ENCODE peak calls at places on chromosomes 2 and 18, in five cellular contexts. I is K562, T is HepG2, L is HCT116, H is SK-N-SH. J is an unnamed sample.

GRCh38 chr2:240355962-240356361 is 79.5 kb upstream of the GPC1 start:
- DNase-seq in I (no peak), T (no peak), L (no peak), H (peak; percentile 28), J (no peak)

GRCh38 chr2:45729753-45730512 is 78.5 kb downstream of the PRKCE start:
- DNase-seq in I (peak; percentile 44), T (peak; percentile 57), L (peak; percentile 13), H (no peak), J (no peak)

GRCh38 chr18:77131652-77132368 is 773 bp downstream of the MBP start:
- DNase-seq in I (no peak), T (no peak), L (no peak), H (peak; percentile 73), J (no peak)

GRCh38 chr2:40962026-40962425 is 510.1 kb upstream of the SLC8A1 start:
- DNase-seq in I (no peak), T (no peak), L (no peak), H (no peak), J (no peak)

GRCh38 chr18:60100805-60101204 is 201.0 kb downstream of the PMAIP1 start:
- DNase-seq in I (no peak), T (no peak), L (no peak), H (no peak), J (no peak)

GRCh38 chr2:221649045-221649444 is 76.9 kb upstream of the EPHA4 start:
- DNase-seq in I (no peak), T (no peak), L (no peak), H (no peak), J (no peak)

GRCh38 chr18:9365406-9365805 is 30.8 kb downstream of the TWSG1 start:
- DNase-seq in I (no peak), T (no peak), L (no peak), H (no peak), J (no peak)

GRCh38 chr18:50658601-50659000 is 98.7 kb downstream of the MAPK4 start:
- DNase-seq in I (no peak), T (no peak), L (no peak), H (no peak), J (no peak)

GRCh38 chr18:66150650-66151049 is 399.8 kb downstream of the CDH7 start:
- DNase-seq in I (no peak), T (no peak), L (no peak), H (no peak), J (no peak)

GRCh38 chr2:218999021-218999880 is 6.0 kb upstream of the CRYBA2 start:
- DNase-seq in I (peak; percentile 30), T (no peak), L (no peak), H (peak; percentile 52), J (no peak)

GRCh38 chr2:42792583-42793313 is at the start of gene HAAO:
- DNase-seq in I (no peak), T (peak; percentile 91), L (no peak), H (peak; percentile 35), J (no peak)

GRCh38 chr2:42793314-42794270 is 1.2 kb upstream of the HAAO start:
- DNase-seq in I (no peak), T (no peak), L (no peak), H (peak; percentile 42), J (no peak)

GRCh38 chr2:42791606-42792005 is 777 bp downstream of the HAAO start:
- DNase-seq in I (no peak), T (no peak), L (no peak), H (no peak), J (no peak)

GRCh38 chr2:42794271-42795046 is 2.1 kb upstream of the HAAO start:
- DNase-seq in I (peak; percentile 59), T (peak; percentile 86), L (no peak), H (peak; percentile 32), J (peak; percentile 70)

GRCh38 chr2:42792087-42792582 is 248 bp downstream of the HAAO start:
- DNase-seq in I (no peak), T (no peak), L (no peak), H (peak; percentile 38), J (no peak)
- TF ChIP-seq JUND in I (no peak), T (no peak), L (no peak), H (no peak), J (no peak)

DNA sequence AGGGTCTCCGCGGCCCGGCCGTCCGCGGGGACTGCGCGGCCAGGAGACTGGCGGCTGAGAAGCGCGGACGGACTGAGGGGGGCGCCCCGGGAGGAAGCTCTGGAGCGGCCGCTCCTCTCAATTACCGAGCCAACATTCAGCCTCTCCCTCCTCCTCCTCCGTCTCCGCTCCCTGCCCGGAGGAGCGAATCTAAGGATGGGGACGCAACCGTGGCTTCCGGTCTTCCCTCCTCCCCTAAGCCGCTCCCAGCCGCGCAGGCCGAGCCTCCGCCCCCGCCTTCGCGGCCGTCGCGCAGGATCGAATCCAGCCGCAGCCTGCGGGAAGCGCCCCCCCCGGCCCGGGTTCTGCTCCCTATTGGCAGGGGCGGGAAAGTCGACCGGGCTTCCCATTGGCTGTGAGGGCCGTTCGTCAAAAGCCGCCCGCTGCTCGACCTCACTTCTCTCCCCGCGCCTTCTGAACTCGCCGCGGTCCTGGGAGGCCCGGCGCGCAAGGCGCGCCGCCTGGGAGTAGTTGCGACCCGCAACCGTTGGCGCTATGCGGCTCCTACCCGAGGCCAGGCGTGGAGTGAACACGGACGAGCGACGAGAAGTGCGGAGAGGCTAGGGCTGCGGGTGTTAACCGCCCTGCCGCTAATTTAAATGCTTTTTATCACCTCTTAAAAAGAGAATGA is at the start of gene HNRNPLL:
- DNase-seq in I (peak; percentile 99), T (peak; percentile 96), L (peak; percentile 91), H (peak; percentile 100), J (peak; percentile 82)
- TF ChIP-seq JUND in I (peak; percentile 59), T (no peak), L (no peak), H (no peak), J (no peak)

GRCh38 chr2:209661286-209661685 is 110.3 kb upstream of the UNC80 start:
- DNase-seq in I (no peak), T (no peak), L (no peak), H (peak; percentile 65), J (no peak)
- TF ChIP-seq JUND in I (no peak), T (no peak), L (no peak), H (no peak), J (no peak)

DNA sequence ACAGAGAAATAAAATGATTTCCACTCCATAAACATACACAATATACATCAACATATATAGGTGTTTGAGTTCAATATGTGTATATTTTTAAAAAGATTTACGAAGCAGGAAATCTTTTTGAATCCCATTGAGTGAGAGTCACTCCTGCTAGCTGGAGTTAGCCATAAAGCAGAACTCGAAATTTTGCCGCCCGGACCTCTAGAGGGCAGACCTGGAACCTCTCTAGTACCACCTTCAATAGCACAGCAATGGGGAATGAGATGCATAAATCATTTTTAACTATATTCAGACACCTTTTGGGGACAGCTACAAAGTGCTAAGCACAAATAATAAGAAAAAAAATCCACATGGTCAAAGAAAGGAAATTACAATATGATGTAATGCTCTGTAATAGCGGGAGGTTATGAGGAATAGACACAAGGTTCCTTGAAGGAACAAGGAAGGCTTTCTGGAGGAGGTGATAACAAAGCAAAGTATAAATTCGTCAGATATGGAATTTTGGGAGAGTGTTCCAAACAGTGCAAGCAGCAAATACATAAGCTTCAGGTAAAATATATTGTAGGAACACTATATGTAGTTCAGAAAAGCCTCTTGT is 533.4 kb downstream of the ERBB4 start:
- DNase-seq in I (no peak), T (peak; percentile 13), L (peak; percentile 57), H (peak; percentile 37), J (peak; percentile 59)
- TF ChIP-seq JUND in I (no peak), T (no peak), L (no peak), H (no peak), J (no peak)

DNA sequence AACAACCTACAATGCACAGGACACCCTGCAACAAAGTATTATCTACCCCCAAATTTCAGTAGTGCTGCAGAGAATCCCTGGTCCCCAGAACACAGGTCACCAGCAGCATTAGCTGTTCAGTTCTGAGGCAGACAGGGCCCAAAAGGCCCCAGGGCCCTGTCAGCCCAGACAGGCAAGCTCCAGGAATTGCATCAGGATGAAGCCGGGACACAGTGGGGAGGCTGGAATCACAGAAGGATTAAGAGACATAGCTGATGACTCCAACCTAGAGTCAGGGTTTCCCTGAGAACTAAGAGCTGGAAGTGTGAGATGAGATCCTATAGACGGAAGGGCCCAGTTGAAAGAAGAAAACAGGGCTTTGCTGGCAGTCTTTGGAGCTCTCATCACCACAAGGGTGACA is 148.1 kb downstream of the GALNT14 start:
- DNase-seq in I (no peak), T (no peak), L (no peak), H (peak; percentile 42), J (peak; percentile 10)
- TF ChIP-seq JUND in I (no peak), T (no peak), L (no peak), H (no peak), J (no peak)

J was measured in T47D.